ENCODE peak calls at places on chromosome 14, in six cellular contexts. D, Z, F, R, W and V are unnamed samples.

GRCh38 chr14:104524726-104525125 is 54.8 kb upstream of the C14orf180 start:
- DNase-seq in D (no peak), Z (no peak), F (no peak), R (no peak), W (no peak), V (no peak)

GRCh38 chr14:74412753-74413152 is 13.3 kb downstream of the SYNDIG1L start:
- DNase-seq in D (no peak), Z (no peak), F (no peak), R (no peak), W (no peak), V (no peak)

GRCh38 chr14:84065811-84066210 is 1464.1 kb upstream of the FLRT2 start:
- DNase-seq in D (no peak), Z (no peak), F (no peak), R (no peak), W (no peak), V (no peak)

GRCh38 chr14:35959835-35960234 is 133.7 kb downstream of the BRMS1L start:
- DNase-seq in D (no peak), Z (no peak), F (no peak), R (no peak), W (no peak), V (no peak)

GRCh38 chr14:80629606-80630005 is 311.9 kb downstream of the CEP128 start:
- DNase-seq in D (no peak), Z (no peak), F (no peak), R (no peak), W (no peak), V (no peak)

GRCh38 chr14:100063314-100063941 is 1.8 kb upstream of the EVL start:
- DNase-seq in D (no peak), Z (no peak), F (no peak), R (no peak), W (no peak), V (no peak)

GRCh38 chr14:27090716-27091115 is 492.9 kb upstream of the NOVA1 start:
- DNase-seq in D (no peak), Z (no peak), F (no peak), R (no peak), W (no peak), V (no peak)

GRCh38 chr14:106665814-106666213 is 1139.4 kb downstream of the TMEM121 start:
- DNase-seq in D (no peak), Z (peak; percentile 12), F (no peak), R (no peak), W (no peak), V (no peak)

GRCh38 chr14:31118892-31119291 is 88.7 kb downstream of the HECTD1 start:
- DNase-seq in D (peak; percentile 36), Z (no peak), F (no peak), R (no peak), W (no peak), V (no peak)

GRCh38 chr14:73686901-73687300 is 27.3 kb downstream of the PNMA1 start:
- DNase-seq in D (peak; percentile 62), Z (no peak), F (no peak), R (no peak), W (no peak), V (no peak)

GRCh38 chr14:92959189-92959531 is 36.2 kb downstream of the CHGA start:
- DNase-seq in D (no peak), Z (no peak), F (peak; percentile 48), R (no peak), W (no peak), V (no peak)

GRCh38 chr14:77682158-77682553 is 25.7 kb downstream of the ALKBH1 start:
- DNase-seq in D (peak; percentile 11), Z (no peak), F (no peak), R (no peak), W (no peak), V (no peak)

GRCh38 chr14:31867570-31867969 is 209.5 kb upstream of the ARHGAP5 start:
- DNase-seq in D (no peak), Z (no peak), F (no peak), R (no peak), W (no peak), V (no peak)

GRCh38 chr14:64303471-64303917 is 9.3 kb upstream of the ESR2 start:
- DNase-seq in D (peak; percentile 72), Z (peak; percentile 42), F (no peak), R (no peak), W (peak; percentile 56), V (peak; percentile 72)

GRCh38 chr14:99478133-99478532 is 2.5 kb downstream of the SETD3 start:
- DNase-seq in D (no peak), Z (no peak), F (no peak), R (no peak), W (no peak), V (no peak)

GRCh38 chr14:102951799-102952198 is 29.3 kb downstream of the AMN start:
- DNase-seq in D (peak; percentile 10), Z (no peak), F (no peak), R (no peak), W (no peak), V (no peak)

GRCh38 chr14:103315941-103316340 is 18.1 kb upstream of the EIF5 start:
- DNase-seq in D (no peak), Z (no peak), F (no peak), R (no peak), W (no peak), V (no peak)

GRCh38 chr14:100103261-100104005 is 38.2 kb downstream of the EVL start:
- DNase-seq in D (peak; percentile 82), Z (no peak), F (no peak), R (no peak), W (no peak), V (no peak)

GRCh38 chr14:105061428-105062047 is 3.7 kb downstream of the GPR132 start:
- DNase-seq in D (no peak), Z (no peak), F (peak; percentile 65), R (no peak), W (peak; percentile 3), V (no peak)

GRCh38 chr14:92952497-92953298 is 29.7 kb downstream of the CHGA start:
- DNase-seq in D (no peak), Z (no peak), F (no peak), R (no peak), W (no peak), V (no peak)

GRCh38 chr14:29671034-29671433 is 256.6 kb downstream of the PRKD1 start:
- DNase-seq in D (peak; percentile 90), Z (no peak), F (no peak), R (no peak), W (no peak), V (no peak)

GRCh38 chr14:88359500-88359899 is 26.0 kb upstream of the SPATA7 start:
- DNase-seq in D (no peak), Z (no peak), F (no peak), R (no peak), W (no peak), V (no peak)

GRCh38 chr14:60485600-60486251 is at the start of gene C14orf39:
- DNase-seq in D (peak; percentile 22), Z (no peak), F (no peak), R (no peak), W (peak; percentile 76), V (no peak)

GRCh38 chr14:25061923-25062321 is 12.0 kb upstream of the STXBP6 start:
- DNase-seq in D (no peak), Z (no peak), F (no peak), R (no peak), W (no peak), V (no peak)

GRCh38 chr14:22280497-22281321 is 308.3 kb downstream of the DAD1 start:
- DNase-seq in D (no peak), Z (no peak), F (no peak), R (no peak), W (no peak), V (peak; percentile 64)

GRCh38 chr14:22282429-22282828 is 306.6 kb downstream of the DAD1 start:
- DNase-seq in D (no peak), Z (no peak), F (no peak), R (no peak), W (no peak), V (peak; percentile 86)

GRCh38 chr14:22272408-22272807 is 316.6 kb downstream of the DAD1 start:
- DNase-seq in D (no peak), Z (no peak), F (no peak), R (no peak), W (no peak), V (no peak)

GRCh38 chr14:22281322-22281977 is 307.6 kb downstream of the DAD1 start:
- DNase-seq in D (no peak), Z (no peak), F (no peak), R (no peak), W (no peak), V (peak; percentile 63)

GRCh38 chr14:22276913-22277816 is 311.9 kb downstream of the DAD1 start:
- DNase-seq in D (peak; percentile 35), Z (no peak), F (no peak), R (no peak), W (peak; percentile 50), V (peak; percentile 46)
- H3K27ac ChIP-seq in D (no peak overlapping the region), Z (no peak overlapping the region), F (no peak overlapping the region), R (no peak overlapping the region), W (no peak overlapping the region), V (no peak overlapping the region)

DNA sequence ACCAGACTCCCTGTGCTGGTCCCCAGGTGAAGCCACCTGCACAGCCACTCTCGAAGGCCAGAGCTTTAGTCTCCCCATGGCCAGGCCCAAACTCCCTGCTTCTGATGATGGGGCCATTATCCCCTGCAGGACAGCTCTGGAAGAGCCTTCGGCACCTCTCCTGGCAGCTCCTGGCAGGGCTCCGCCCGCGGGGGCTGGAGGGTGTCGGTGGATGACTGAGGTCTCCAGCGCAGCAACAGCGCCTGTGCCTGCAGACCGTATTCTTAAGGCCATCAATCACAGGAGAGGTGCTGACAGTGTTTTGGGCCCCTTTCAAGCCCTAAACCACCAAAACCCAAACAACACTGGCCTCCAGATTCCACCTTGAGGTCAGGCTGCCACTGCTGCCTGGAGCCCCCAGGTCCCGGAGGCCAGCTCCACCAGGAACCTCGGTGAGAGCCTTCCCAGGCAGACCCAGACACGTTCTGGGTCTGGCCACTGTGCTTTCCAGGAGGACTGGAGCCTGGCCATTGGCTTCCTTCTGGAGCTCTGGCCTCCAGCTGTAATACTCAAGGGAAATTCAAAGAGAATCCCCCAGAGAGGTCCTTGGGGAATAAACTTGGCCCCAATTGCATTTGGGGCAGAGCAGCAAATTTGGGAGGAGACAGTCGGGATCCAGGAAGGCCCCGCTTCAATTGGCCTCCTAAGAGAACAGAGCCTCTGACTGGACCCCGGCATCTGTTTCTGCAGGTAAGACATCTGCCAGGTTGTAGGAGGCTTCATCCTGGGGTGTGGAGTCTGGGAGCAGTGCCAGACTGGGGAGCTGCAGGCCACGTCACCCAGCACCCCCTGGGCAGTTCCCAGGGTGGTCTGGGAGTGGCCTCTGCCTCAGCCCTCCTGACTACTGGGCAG is 210.6 kb upstream of the RTL1 start:
- DNase-seq in D (no peak), Z (no peak), F (no peak), R (no peak), W (no peak), V (no peak)
- H3K4me1 ChIP-seq in D (peaks cover 10% of the 10 kb centered on the region), Z (no peaks in the 10 kb centered on the region), F (no peaks in the 10 kb centered on the region), R (no peaks in the 10 kb centered on the region), W (no peaks in the 10 kb centered on the region), V (no peaks in the 10 kb centered on the region)

DNA sequence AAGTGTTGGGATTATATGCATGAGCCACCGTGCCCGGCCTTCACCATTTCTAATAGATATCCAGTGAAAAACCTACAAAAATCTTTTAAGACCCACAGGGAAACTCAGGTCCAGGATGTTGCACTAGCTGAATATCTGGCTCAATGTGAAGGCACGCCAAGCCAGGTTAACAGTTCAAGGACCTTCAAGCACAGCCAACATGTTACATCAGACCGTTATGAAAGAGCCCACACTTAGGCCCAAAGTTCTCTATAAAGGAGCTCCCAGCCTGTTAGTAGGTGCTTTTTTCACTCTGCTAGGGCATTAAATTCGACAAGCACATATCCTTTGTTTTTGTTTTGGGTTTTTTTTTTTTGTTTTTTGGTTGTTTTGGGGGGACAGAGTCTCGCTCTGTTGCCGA is 69.0 kb downstream of the OTX2 start:
- DNase-seq in D (no peak), Z (no peak), F (peak; percentile 55), R (no peak), W (no peak), V (no peak)
- H3K27ac ChIP-seq in D (no peak overlapping the region), Z (no peak overlapping the region), F (no peak overlapping the region), R (no peak overlapping the region), W (no peak overlapping the region), V (no peak overlapping the region)

GRCh38 chr14:95320076-95320895 is 578 bp upstream of the CLMN start:
- DNase-seq in D (no peak), Z (no peak), F (no peak), R (no peak), W (no peak), V (peak; percentile 48)
- H3K4me1 ChIP-seq in D (no peaks in the 10 kb centered on the region), Z (no peaks in the 10 kb centered on the region), F (no peaks in the 10 kb centered on the region), R (no peaks in the 10 kb centered on the region), W (peaks cover 3% of the 10 kb centered on the region), V (peaks cover 36% of the 10 kb centered on the region)